ENCODE peak calls at places on chromosomes 16 and 17, in five cellular contexts. One of them, this sample, is unnamed.

GRCh38 chr16:78770353-78771091 is 671.1 kb downstream of the WWOX start:
- DNase-seq in HFFc6: no peak
- DNase-seq in astrocyte: no peak
- DNase-seq in body of pancreas: peak
- DNase-seq in HFF-Myc: no peak
- DNase-seq in this sample: peak

GRCh38 chr17:77324227-77324626 is 183.5 kb downstream of the SEC14L1 start:
- DNase-seq in astrocyte: no peak
- DNase-seq in body of pancreas: no peak
- DNase-seq in HFF-Myc: no peak
- DNase-seq in HFFc6: no peak
- DNase-seq in this sample: no peak

GRCh38 chr16:12618515-12618914 is 185.2 kb downstream of the CPPED1 start:
- DNase-seq in astrocyte: no peak
- DNase-seq in body of pancreas: no peak
- DNase-seq in HFF-Myc: no peak
- DNase-seq in HFFc6: no peak
- DNase-seq in this sample: no peak

GRCh38 chr17:40342575-40343058 is 21.9 kb downstream of the GJD3 start:
- DNase-seq in HFF-Myc: no peak
- DNase-seq in astrocyte: no peak
- DNase-seq in body of pancreas: no peak
- DNase-seq in HFFc6: no peak
- DNase-seq in this sample: no peak

GRCh38 chr17:2271985-2272702 is 31.4 kb downstream of the SMG6 start:
- DNase-seq in HFFc6: no peak
- DNase-seq in body of pancreas: no peak
- DNase-seq in HFF-Myc: no peak
- DNase-seq in astrocyte: no peak
- DNase-seq in this sample: no peak

GRCh38 chr16:2019919-2020831 is 590 bp downstream of the NPW start:
- DNase-seq in astrocyte: no peak
- DNase-seq in HFFc6: no peak
- DNase-seq in body of pancreas: peak
- DNase-seq in HFF-Myc: no peak
- DNase-seq in this sample: no peak

GRCh38 chr16:27795992-27796614 is 246.2 kb downstream of the KATNIP start:
- DNase-seq in astrocyte: no peak
- DNase-seq in HFFc6: peak
- DNase-seq in body of pancreas: peak
- DNase-seq in HFF-Myc: no peak
- DNase-seq in this sample: no peak

GRCh38 chr16:12160815-12161550 is 184.4 kb downstream of the SNX29 start:
- DNase-seq in HFF-Myc: no peak
- DNase-seq in astrocyte: no peak
- DNase-seq in body of pancreas: no peak
- DNase-seq in HFFc6: no peak
- DNase-seq in this sample: no peak

GRCh38 chr17:72725432-72726068 is 366.9 kb downstream of the SLC39A11 start:
- DNase-seq in body of pancreas: peak
- DNase-seq in astrocyte: no peak
- DNase-seq in HFFc6: peak
- DNase-seq in HFF-Myc: peak
- DNase-seq in this sample: no peak

GRCh38 chr16:55489119-55489955 is 10.3 kb downstream of the MMP2 start:
- DNase-seq in body of pancreas: no peak
- DNase-seq in HFF-Myc: no peak
- DNase-seq in HFFc6: no peak
- DNase-seq in astrocyte: no peak
- DNase-seq in this sample: no peak

GRCh38 chr16:55043499-55043898 is 112.8 kb downstream of the IRX5 start:
- DNase-seq in body of pancreas: no peak
- DNase-seq in HFFc6: no peak
- DNase-seq in astrocyte: no peak
- DNase-seq in HFF-Myc: no peak
- DNase-seq in this sample: no peak

GRCh38 chr17:74227271-74227670 is 13.9 kb downstream of the TTYH2 start:
- DNase-seq in astrocyte: no peak
- DNase-seq in body of pancreas: no peak
- DNase-seq in HFF-Myc: no peak
- DNase-seq in HFFc6: no peak
- DNase-seq in this sample: no peak

GRCh38 chr17:3635474-3636153 is 436 bp downstream of the SHPK start:
- DNase-seq in astrocyte: no peak
- DNase-seq in HFF-Myc: no peak
- DNase-seq in body of pancreas: no peak
- DNase-seq in HFFc6: no peak
- DNase-seq in this sample: no peak

GRCh38 chr17:34850023-34850422 is 111.2 kb downstream of the CCT6B start:
- DNase-seq in body of pancreas: no peak
- DNase-seq in HFF-Myc: no peak
- DNase-seq in astrocyte: no peak
- DNase-seq in HFFc6: no peak
- DNase-seq in this sample: no peak

GRCh38 chr17:31163091-31163781 is 68.5 kb downstream of the NF1 start:
- DNase-seq in astrocyte: no peak
- DNase-seq in HFF-Myc: no peak
- DNase-seq in HFFc6: no peak
- DNase-seq in body of pancreas: no peak
- DNase-seq in this sample: no peak

GRCh38 chr17:57256708-57257112 is 387 bp downstream of the MSI2 start:
- DNase-seq in HFF-Myc: no peak
- DNase-seq in astrocyte: no peak
- DNase-seq in HFFc6: no peak
- DNase-seq in body of pancreas: peak
- DNase-seq in this sample: peak

GRCh38 chr16:71421911-71422310 is 19.9 kb downstream of the TLE7 start:
- DNase-seq in astrocyte: no peak
- DNase-seq in body of pancreas: no peak
- DNase-seq in HFFc6: no peak
- DNase-seq in HFF-Myc: no peak
- DNase-seq in this sample: no peak

GRCh38 chr17:17551361-17551760 is 40.1 kb downstream of the PEMT start:
- DNase-seq in HFF-Myc: no peak
- DNase-seq in HFFc6: no peak
- DNase-seq in astrocyte: no peak
- DNase-seq in body of pancreas: no peak
- DNase-seq in this sample: no peak

GRCh38 chr17:44543213-44543904 is 13.9 kb upstream of the FZD2 start:
- DNase-seq in astrocyte: peak
- DNase-seq in HFFc6: peak
- DNase-seq in HFF-Myc: no peak
- DNase-seq in body of pancreas: no peak
- DNase-seq in this sample: no peak

GRCh38 chr16:10390330-10390729 is 4.5 kb downstream of the ATF7IP2 start:
- DNase-seq in HFFc6: no peak
- DNase-seq in body of pancreas: no peak
- DNase-seq in astrocyte: no peak
- DNase-seq in HFF-Myc: no peak
- DNase-seq in this sample: no peak

GRCh38 chr17:34167359-34167758 is 87.7 kb upstream of the CCL2 start:
- DNase-seq in body of pancreas: peak
- DNase-seq in HFF-Myc: no peak
- DNase-seq in astrocyte: no peak
- DNase-seq in HFFc6: no peak
- DNase-seq in this sample: no peak

GRCh38 chr16:77589071-77589755 is 133.1 kb upstream of the NUDT7 start:
- DNase-seq in HFFc6: no peak
- DNase-seq in astrocyte: peak
- DNase-seq in HFF-Myc: no peak
- DNase-seq in body of pancreas: no peak
- DNase-seq in this sample: no peak

GRCh38 chr17:15290605-15291004 is 25.5 kb upstream of the PMP22 start:
- DNase-seq in body of pancreas: no peak
- DNase-seq in HFFc6: peak
- DNase-seq in astrocyte: peak
- DNase-seq in HFF-Myc: no peak
- DNase-seq in this sample: no peak

GRCh38 chr17:36703860-36704266 is 102.5 kb downstream of the MRM1 start:
- DNase-seq in body of pancreas: peak
- DNase-seq in HFF-Myc: no peak
- DNase-seq in astrocyte: peak
- DNase-seq in HFFc6: no peak
- DNase-seq in this sample: peak

GRCh38 chr17:38868095-38868967 is 1.5 kb upstream of the LASP1 start:
- DNase-seq in HFFc6: peak
- DNase-seq in HFF-Myc: no peak
- DNase-seq in body of pancreas: peak
- DNase-seq in astrocyte: peak
- DNase-seq in this sample: no peak

GRCh38 chr17:9132944-9133610 is 111.8 kb downstream of the NTN1 start:
- DNase-seq in astrocyte: no peak
- DNase-seq in HFFc6: no peak
- DNase-seq in HFF-Myc: no peak
- DNase-seq in body of pancreas: no peak
- DNase-seq in this sample: no peak
- TF ChIP-seq CTCF in astrocyte: no peak
- TF ChIP-seq CTCF in HFFc6: no peak
- TF ChIP-seq CTCF in HFF-Myc: no peak
- TF ChIP-seq CTCF in body of pancreas: no peak
- TF ChIP-seq CTCF in this sample: no peak

GRCh38 chr16:85612191-85612800 is 826 bp upstream of the GSE1 start:
- DNase-seq in HFFc6: peak
- DNase-seq in astrocyte: peak
- DNase-seq in body of pancreas: peak
- DNase-seq in HFF-Myc: peak
- DNase-seq in this sample: peak
- TF ChIP-seq CTCF in HFFc6: peak
- TF ChIP-seq CTCF in astrocyte: no peak
- TF ChIP-seq CTCF in body of pancreas: peak
- TF ChIP-seq CTCF in HFF-Myc: no peak
- TF ChIP-seq CTCF in this sample: no peak

DNA sequence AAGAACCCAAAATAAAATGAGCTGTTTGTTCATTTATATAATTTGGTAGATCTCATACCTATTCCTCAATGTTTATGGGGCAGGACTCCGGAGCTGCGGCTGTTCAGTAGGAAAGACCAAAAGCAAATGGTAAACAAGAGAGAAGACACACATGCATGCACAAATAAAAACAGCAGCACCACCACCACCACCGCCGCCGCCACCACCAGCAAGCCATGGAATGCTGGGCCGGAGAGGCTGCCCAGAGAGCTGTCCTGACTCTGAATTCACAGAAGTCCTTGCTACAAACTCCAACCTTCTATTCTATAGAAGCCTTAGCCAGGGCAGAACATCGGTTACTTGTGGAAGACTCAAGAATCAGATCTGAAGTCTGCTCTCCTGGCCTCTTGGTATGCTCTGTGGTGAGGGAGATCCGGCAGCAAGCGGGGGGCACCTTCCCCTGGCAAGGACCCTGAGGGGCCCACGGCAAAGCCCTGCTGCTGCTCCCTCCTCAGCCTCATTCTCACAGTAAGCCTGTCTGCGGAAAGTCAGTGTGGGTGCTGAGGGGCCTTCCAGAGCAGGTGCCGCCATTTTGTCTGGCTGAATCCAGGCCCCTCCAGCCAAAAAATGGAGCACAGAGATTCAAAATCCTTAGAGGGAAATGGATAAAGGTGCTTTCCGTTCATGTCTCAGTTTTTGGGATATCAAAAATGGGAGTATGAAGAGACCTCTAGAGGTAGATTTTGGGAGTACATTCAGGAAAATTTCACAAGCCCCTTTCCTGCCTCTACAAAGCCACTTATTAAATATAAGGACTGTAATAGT is 6.4 kb upstream of the FOXJ1 start:
- DNase-seq in HFFc6: peak
- DNase-seq in astrocyte: no peak
- DNase-seq in HFF-Myc: no peak
- DNase-seq in body of pancreas: no peak
- DNase-seq in this sample: no peak
- TF ChIP-seq CTCF in HFFc6: peak
- TF ChIP-seq CTCF in astrocyte: peak
- TF ChIP-seq CTCF in HFF-Myc: peak
- TF ChIP-seq CTCF in body of pancreas: peak
- TF ChIP-seq CTCF in this sample: peak

GRCh38 chr16:81996664-81997529 is 14.4 kb downstream of the SDR42E1 start:
- DNase-seq in HFF-Myc: peak
- DNase-seq in astrocyte: peak
- DNase-seq in HFFc6: peak
- DNase-seq in body of pancreas: no peak
- DNase-seq in this sample: no peak
- TF ChIP-seq CTCF in HFF-Myc: peak
- TF ChIP-seq CTCF in astrocyte: peak
- TF ChIP-seq CTCF in HFFc6: peak
- TF ChIP-seq CTCF in body of pancreas: no peak
- TF ChIP-seq CTCF in this sample: no peak

GRCh38 chr17:16463341-16464000 is 28.5 kb downstream of the LRRC75A start:
- DNase-seq in HFF-Myc: no peak
- DNase-seq in body of pancreas: peak
- DNase-seq in HFFc6: peak
- DNase-seq in astrocyte: peak
- DNase-seq in this sample: no peak
- TF ChIP-seq CTCF in HFF-Myc: peak
- TF ChIP-seq CTCF in body of pancreas: peak
- TF ChIP-seq CTCF in HFFc6: peak
- TF ChIP-seq CTCF in astrocyte: no peak
- TF ChIP-seq CTCF in this sample: no peak

GRCh38 chr17:47820023-47820789 is 1.4 kb downstream of the OSBPL7 start:
- DNase-seq in HFFc6: no peak
- DNase-seq in HFF-Myc: no peak
- DNase-seq in body of pancreas: no peak
- DNase-seq in astrocyte: no peak
- DNase-seq in this sample: no peak

GRCh38 chr17:47822785-47823184 is 1.2 kb upstream of the OSBPL7 start:
- DNase-seq in HFF-Myc: no peak
- DNase-seq in astrocyte: no peak
- DNase-seq in HFFc6: no peak
- DNase-seq in body of pancreas: no peak
- DNase-seq in this sample: no peak

GRCh38 chr17:47823519-47823918 is 1.9 kb upstream of the OSBPL7 start:
- DNase-seq in HFFc6: no peak
- DNase-seq in HFF-Myc: no peak
- DNase-seq in astrocyte: no peak
- DNase-seq in body of pancreas: no peak
- DNase-seq in this sample: no peak

GRCh38 chr17:47821031-47821423 is 567 bp downstream of the OSBPL7 start:
- DNase-seq in astrocyte: no peak
- DNase-seq in HFF-Myc: no peak
- DNase-seq in HFFc6: no peak
- DNase-seq in body of pancreas: no peak
- DNase-seq in this sample: no peak

GRCh38 chr17:47821424-47822379 is at the start of gene OSBPL7:
- DNase-seq in HFF-Myc: peak
- DNase-seq in astrocyte: peak
- DNase-seq in HFFc6: peak
- DNase-seq in body of pancreas: peak
- DNase-seq in this sample: peak
- TF ChIP-seq CTCF in HFF-Myc: no peak
- TF ChIP-seq CTCF in astrocyte: no peak
- TF ChIP-seq CTCF in HFFc6: peak
- TF ChIP-seq CTCF in body of pancreas: no peak
- TF ChIP-seq CTCF in this sample: no peak

GRCh38 chr17:55416000-55416399 is 5.6 kb downstream of the MMD start:
- DNase-seq in HFFc6: no peak
- DNase-seq in HFF-Myc: no peak
- DNase-seq in astrocyte: no peak
- DNase-seq in body of pancreas: no peak
- DNase-seq in this sample: no peak
- TF ChIP-seq CTCF in HFFc6: no peak
- TF ChIP-seq CTCF in HFF-Myc: no peak
- TF ChIP-seq CTCF in astrocyte: no peak
- TF ChIP-seq CTCF in body of pancreas: no peak
- TF ChIP-seq CTCF in this sample: no peak